ENCODE peak calls at places on chromosomes 16 and 17, in seven cellular contexts. K is A549, A is IMR-90, X is HepG2, D is body of pancreas, R is HCT116, S is heart left ventricle. U is an unnamed sample. For H3K4me1, the result is how much of the 10 kb centered on the place peaks cover.

GRCh38 chr16:8975039-8975438 is 11.3 kb upstream of the USP7 start:
- ATAC-seq in K (no peak), A (no peak), X (no peak), D (no peak), R (no peak), S (no peak), U (no peak)

GRCh38 chr16:3459401-3460090 is 16.1 kb downstream of the NAA60 start:
- ATAC-seq in K (no peak), A (no peak), X (no peak), D (no peak), R (no peak), S (peak), U (no peak)

GRCh38 chr17:72240333-72240732 is 119.5 kb downstream of the SOX9 start:
- ATAC-seq in K (no peak), A (no peak), X (no peak), D (no peak), R (no peak), S (no peak), U (no peak)

GRCh38 chr16:82456683-82457082 is 170.1 kb upstream of the CDH13 start:
- ATAC-seq in K (peak), A (peak), X (peak), D (peak), R (peak), S (peak), U (no peak)

GRCh38 chr16:68707341-68708152 is 29.5 kb upstream of the CDH1 start:
- ATAC-seq in K (peak), A (peak), X (peak), D (peak), R (peak), S (peak), U (peak)

GRCh38 chr16:9650284-9650683 is 531.9 kb downstream of the GRIN2A start:
- ATAC-seq in K (no peak), A (no peak), X (no peak), D (peak), R (no peak), S (no peak), U (no peak)

GRCh38 chr17:75096082-75096625 is 8.4 kb downstream of the SLC16A5 start:
- ATAC-seq in K (peak), A (peak), X (peak), D (peak), R (peak), S (peak), U (peak)

GRCh38 chr17:68341482-68341881 is 50.2 kb downstream of the ARSG start:
- ATAC-seq in K (no peak), A (no peak), X (no peak), D (no peak), R (no peak), S (no peak), U (no peak)

GRCh38 chr16:12390644-12391043 is 413.0 kb downstream of the CPPED1 start:
- ATAC-seq in K (no peak), A (peak), X (no peak), D (no peak), R (no peak), S (no peak), U (no peak)

GRCh38 chr16:63789603-63790002 is 1332.3 kb downstream of the CDH11 start:
- ATAC-seq in K (no peak), A (no peak), X (no peak), D (no peak), R (no peak), S (no peak), U (no peak)

GRCh38 chr16:88967800-88968588 is 9.0 kb downstream of the CBFA2T3 start:
- ATAC-seq in K (no peak), A (no peak), X (no peak), D (no peak), R (no peak), S (no peak), U (no peak)

GRCh38 chr16:50025544-50025931 is 513 bp downstream of the CNEP1R1 start:
- ATAC-seq in K (peak), A (peak), X (peak), D (peak), R (peak), S (peak), U (no peak)

GRCh38 chr16:79712273-79712672 is 111.7 kb upstream of the MAF start:
- ATAC-seq in K (no peak), A (no peak), X (no peak), D (no peak), R (no peak), S (no peak), U (no peak)

GRCh38 chr17:47220531-47220999 is 11.4 kb downstream of the MYL4 start:
- ATAC-seq in K (no peak), A (no peak), X (no peak), D (no peak), R (no peak), S (no peak), U (no peak)

GRCh38 chr16:23120562-23120961 is 28.7 kb downstream of the USP31 start:
- ATAC-seq in K (no peak), A (no peak), X (no peak), D (no peak), R (no peak), S (no peak), U (no peak)

GRCh38 chr17:39946551-39947330 is 16.1 kb upstream of the GSDMA start:
- ATAC-seq in K (no peak), A (no peak), X (peak), D (no peak), R (no peak), S (no peak), U (no peak)

GRCh38 chr16:26196806-26197205 is 505.0 kb downstream of the HS3ST4 start:
- ATAC-seq in K (no peak), A (no peak), X (no peak), D (no peak), R (no peak), S (no peak), U (no peak)

GRCh38 chr16:9908613-9909012 is 273.6 kb downstream of the GRIN2A start:
- ATAC-seq in K (no peak), A (no peak), X (no peak), D (no peak), R (no peak), S (peak), U (no peak)

GRCh38 chr16:2238396-2239230 is 2.4 kb downstream of the DNASE1L2 start:
- ATAC-seq in K (peak), A (no peak), X (peak), D (no peak), R (peak), S (peak), U (no peak)

GRCh38 chr17:76833747-76834146 is 34.5 kb upstream of the MGAT5B start:
- ATAC-seq in K (no peak), A (no peak), X (no peak), D (no peak), R (no peak), S (no peak), U (no peak)

GRCh38 chr16:78504391-78504945 is 405.0 kb downstream of the WWOX start:
- ATAC-seq in K (no peak), A (no peak), X (no peak), D (no peak), R (no peak), S (no peak), U (peak)

GRCh38 chr17:76696763-76697701 is 13.7 kb downstream of the MXRA7 start:
- ATAC-seq in K (no peak), A (no peak), X (peak), D (peak), R (no peak), S (peak), U (peak)

GRCh38 chr16:19269098-19269497 is 16.4 kb upstream of the CLEC19A start:
- ATAC-seq in K (no peak), A (no peak), X (no peak), D (no peak), R (no peak), S (no peak), U (no peak)

GRCh38 chr17:38905375-38905774 is 20.0 kb upstream of the LASP1NB start:
- ATAC-seq in K (no peak), A (no peak), X (no peak), D (no peak), R (no peak), S (no peak), U (no peak)

GRCh38 chr17:80415626-80416042 is 667 bp downstream of the ENDOV start:
- ATAC-seq in K (peak), A (peak), X (no peak), D (no peak), R (peak), S (peak), U (peak)

GRCh38 chr17:41547921-41548843 is 20.1 kb upstream of the KRT19 start:
- ATAC-seq in K (peak), A (peak), X (peak), D (peak), R (peak), S (peak), U (peak)
- TF ChIP-seq POLR2A in K (no peak), A (peak), X (no peak), D (no peak), R (no peak), S (no peak), U (no peak)

GRCh38 chr17:82334204-82334621 is 647 bp upstream of the SECTM1 start:
- ATAC-seq in K (no peak), A (no peak), X (no peak), D (no peak), R (no peak), S (no peak), U (no peak)
- H3K4me1 ChIP-seq in K (half or more), A (under half), X (half or more), D (half or more), R (half or more), S (under half), U (half or more)

GRCh38 chr17:61410555-61411089 is 11.0 kb downstream of the TBX2 start:
- ATAC-seq in K (no peak), A (peak), X (no peak), D (peak), R (no peak), S (peak), U (no peak)

GRCh38 chr17:61408151-61409041 is 8.8 kb downstream of the TBX2 start:
- ATAC-seq in K (no peak), A (no peak), X (no peak), D (no peak), R (no peak), S (no peak), U (no peak)

GRCh38 chr17:61411114-61411943 is 11.7 kb downstream of the TBX2 start:
- ATAC-seq in K (peak), A (peak), X (no peak), D (peak), R (peak), S (peak), U (peak)

GRCh38 chr17:61410100-61410551 is 10.5 kb downstream of the TBX2 start:
- ATAC-seq in K (no peak), A (no peak), X (no peak), D (no peak), R (no peak), S (no peak), U (no peak)

GRCh38 chr17:61409301-61410099 is 9.9 kb downstream of the TBX2 start:
- ATAC-seq in K (peak), A (peak), X (peak), D (peak), R (peak), S (peak), U (peak)
- TF ChIP-seq POLR2A in K (peak), A (peak), X (no peak), D (no peak), R (no peak), S (no peak), U (no peak)

DNA sequence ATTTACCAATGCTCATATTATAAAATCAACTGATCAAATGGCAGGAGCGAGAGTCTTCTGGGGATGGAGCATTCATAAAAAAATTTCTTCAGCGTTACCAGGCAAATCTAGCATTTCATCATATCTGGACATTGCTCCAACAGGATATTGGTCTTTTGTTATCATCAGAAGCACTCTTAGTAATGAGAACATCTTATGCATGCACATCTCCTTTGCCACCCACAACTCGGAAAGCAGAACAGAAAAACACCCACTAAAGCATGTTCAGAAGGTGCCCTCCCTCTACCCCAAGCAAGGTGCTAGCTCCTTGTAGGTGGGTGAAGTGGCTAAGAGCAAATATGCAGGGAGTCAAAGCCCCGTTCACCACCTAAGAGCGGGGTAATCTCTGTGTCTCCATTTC is 18.9 kb downstream of the ARHGAP17 start:
- ATAC-seq in K (no peak), A (no peak), X (no peak), D (no peak), R (no peak), S (no peak), U (no peak)
- H3K4me1 ChIP-seq in K (under half), A (under half), X (half or more), D (under half), R (under half), S (half or more), U (half or more)

DNA sequence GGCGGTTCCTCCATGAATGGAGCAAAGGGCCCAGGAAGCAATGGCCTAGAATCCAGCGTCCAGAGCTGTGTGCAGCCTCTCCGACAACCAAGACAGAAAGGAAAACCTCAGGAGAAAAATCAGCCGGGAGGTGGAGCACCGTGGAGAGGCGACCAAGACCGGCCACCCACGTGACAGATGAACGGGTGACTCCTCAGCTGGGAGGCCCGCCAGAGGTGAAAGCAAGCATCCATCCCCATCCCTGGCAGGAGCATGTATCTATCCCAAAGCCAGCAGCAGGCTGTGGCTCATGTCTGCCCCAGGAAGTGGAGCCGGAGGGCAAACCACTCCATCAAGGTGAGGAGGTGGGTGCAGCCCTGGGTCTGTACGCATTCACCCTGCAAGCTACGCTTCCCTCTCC is 52.1 kb downstream of the FOXL1 start:
- ATAC-seq in K (no peak), A (peak), X (peak), D (no peak), R (no peak), S (no peak), U (no peak)
- TF ChIP-seq POLR2A in K (no peak), A (no peak), X (no peak), D (no peak), R (no peak), S (no peak), U (no peak)

GRCh38 chr17:17938388-17939107 is 33.7 kb downstream of the TOM1L2 start:
- ATAC-seq in K (no peak), A (no peak), X (no peak), D (no peak), R (no peak), S (no peak), U (no peak)
- H3K4me1 ChIP-seq in K (half or more), A (under half), X (half or more), D (half or more), R (half or more), S (under half), U (under half)

GRCh38 chr17:28726396-28726911 is 421 bp upstream of the TLCD1 start:
- ATAC-seq in K (peak), A (peak), X (peak), D (peak), R (peak), S (peak), U (peak)

GRCh38 chr17:28725660-28726395 is at the start of gene TLCD1:
- ATAC-seq in K (peak), A (peak), X (peak), D (peak), R (peak), S (peak), U (peak)

GRCh38 chr17:28727727-28728363 is 743 bp upstream of the NEK8 start:
- ATAC-seq in K (peak), A (no peak), X (peak), D (peak), R (peak), S (peak), U (no peak)

GRCh38 chr17:28728364-28729200 is at the start of gene NEK8:
- ATAC-seq in K (peak), A (peak), X (peak), D (peak), R (peak), S (peak), U (peak)

DNA sequence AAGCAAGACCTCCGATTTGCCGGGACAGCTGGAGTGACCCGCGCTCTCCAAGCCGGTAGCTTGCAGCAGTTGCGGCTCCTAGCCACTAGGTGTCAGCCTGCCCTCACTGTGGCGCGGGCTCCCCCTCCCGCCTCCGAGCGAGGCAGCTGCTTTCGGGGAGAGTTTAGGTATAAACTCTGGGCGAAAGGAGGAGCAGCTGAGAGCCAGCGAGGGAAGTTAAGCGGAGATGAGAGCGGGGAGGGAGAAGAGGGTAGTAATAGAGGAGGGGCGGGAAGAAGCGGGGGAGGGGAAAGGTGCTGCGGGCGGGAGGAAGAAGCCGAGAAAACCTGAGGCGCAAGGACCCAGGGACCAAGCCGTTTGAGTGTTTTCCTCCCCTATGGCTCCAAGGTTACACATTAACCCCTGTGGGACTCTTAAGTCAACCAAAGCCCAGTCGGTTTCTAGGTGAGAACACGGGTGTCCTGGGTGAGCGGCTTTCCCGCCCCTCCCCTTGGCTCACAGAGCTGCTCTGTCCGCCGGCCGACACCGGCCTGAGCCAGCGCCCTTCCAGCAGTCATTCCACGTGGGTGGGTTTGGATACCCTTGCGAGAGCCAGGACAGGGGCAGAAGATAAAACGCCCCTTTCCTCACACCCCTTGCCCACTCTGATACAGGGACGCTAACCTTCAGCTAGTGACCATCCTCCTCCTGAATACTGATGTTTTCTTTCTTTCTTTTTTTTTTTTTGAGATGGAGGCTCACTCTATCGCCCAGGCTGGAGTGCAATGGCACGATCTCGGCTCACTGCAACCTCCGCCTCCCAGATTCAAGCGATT is 1.1 kb upstream of the TLCD1 start:
- ATAC-seq in K (peak), A (peak), X (peak), D (peak), R (peak), S (peak), U (peak)
- TF ChIP-seq POLR2A in K (peak), A (peak), X (peak), D (peak), R (peak), S (peak), U (no peak)

GRCh38 chr17:78766743-78767294 is 15.3 kb downstream of the CYTH1 start:
- ATAC-seq in K (no peak), A (no peak), X (no peak), D (peak), R (no peak), S (no peak), U (no peak)
- H3K4me1 ChIP-seq in K (under half), A (under half), X (half or more), D (under half), R (under half), S (under half), U (under half)

U was measured in gastroesophageal sphincter.